ENCODE peak calls at places on chromosomes 2 and 18, in six cellular contexts. H, N, E, V, O and X are unnamed samples.

GRCh38 chr2:159032156-159032555 is 63.7 kb downstream of the TANC1 start:
- DNase-seq in V (no peak), N (no peak), E (no peak), O (no peak), H (no peak), X (no peak)

GRCh38 chr2:168192839-168193616 is 54.4 kb downstream of the STK39 start:
- DNase-seq in O (no peak), N (no peak), H (no peak), V (peak; percentile 63), E (no peak), X (no peak)

GRCh38 chr2:24164416-24164973 is 10.4 kb upstream of the FAM228A start:
- DNase-seq in N (no peak), O (peak; percentile 30), E (no peak), V (peak; percentile 8), H (no peak), X (no peak)

GRCh38 chr18:13261658-13262357 is 43.2 kb downstream of the LDLRAD4 start:
- DNase-seq in E (no peak), N (no peak), O (no peak), H (no peak), V (no peak), X (no peak)

GRCh38 chr18:72207280-72207679 is 336.9 kb downstream of the CBLN2 start:
- DNase-seq in O (no peak), H (no peak), E (no peak), N (no peak), V (no peak), X (no peak)

GRCh38 chr2:105576050-105576439 is 168.7 kb upstream of the NCK2 start:
- DNase-seq in V (no peak), E (no peak), O (no peak), N (no peak), H (no peak), X (no peak)

GRCh38 chr2:157307021-157307420 is 18.6 kb downstream of the ERMN start:
- DNase-seq in H (no peak), N (no peak), O (no peak), E (no peak), V (no peak), X (no peak)

GRCh38 chr18:12420831-12421421 is 13.2 kb downstream of the PRELID3A start:
- DNase-seq in N (no peak), E (no peak), H (no peak), O (no peak), V (no peak), X (peak; percentile 27)

GRCh38 chr18:37242091-37242490 is 323.5 kb downstream of the CELF4 start:
- DNase-seq in H (no peak), E (no peak), O (no peak), N (no peak), V (no peak), X (no peak)

GRCh38 chr2:107553534-107553933 is 273.2 kb upstream of the RGPD4 start:
- DNase-seq in V (no peak), O (no peak), H (no peak), N (no peak), E (no peak), X (no peak)

GRCh38 chr2:61670591-61671503 is 132.7 kb upstream of the XPO1 start:
- DNase-seq in V (peak; percentile 51), O (peak; percentile 63), N (peak; percentile 41), H (peak; percentile 36), E (peak; percentile 79), X (peak; percentile 31)

GRCh38 chr2:15069149-15069548 is 436.6 kb downstream of the LRATD1 start:
- DNase-seq in O (no peak), N (no peak), E (peak; percentile 79), H (no peak), V (peak; percentile 21), X (no peak)

GRCh38 chr18:11719621-11720020 is 30.6 kb downstream of the GNAL start:
- DNase-seq in N (no peak), V (no peak), O (no peak), E (no peak), H (no peak), X (no peak)

GRCh38 chr2:52558265-52558664 is 1209.3 kb upstream of the CHAC2 start:
- DNase-seq in N (no peak), H (no peak), V (no peak), E (no peak), O (no peak), X (no peak)

GRCh38 chr2:222548997-222549396 is 106.9 kb downstream of the FARSB start:
- DNase-seq in N (no peak), E (no peak), V (no peak), O (no peak), H (no peak), X (no peak)

GRCh38 chr18:60024857-60025256 is 125.1 kb downstream of the PMAIP1 start:
- DNase-seq in E (no peak), H (no peak), V (no peak), O (no peak), N (no peak), X (no peak)

GRCh38 chr2:203534486-203535077 is 519 bp downstream of the RAPH1 start:
- DNase-seq in V (peak; percentile 17), N (no peak), O (no peak), H (peak; percentile 48), E (peak; percentile 72), X (peak; percentile 30)

GRCh38 chr18:31100598-31101147 is 1.5 kb downstream of the DSC2 start:
- DNase-seq in O (no peak), V (no peak), H (peak; percentile 23), E (no peak), N (no peak), X (no peak)

GRCh38 chr2:68827681-68828080 is 43.5 kb downstream of the BMP10 start:
- DNase-seq in N (no peak), O (no peak), V (no peak), H (no peak), E (no peak), X (no peak)

GRCh38 chr2:139992078-139992477 is 1211.9 kb upstream of the NXPH2 start:
- DNase-seq in H (no peak), E (no peak), V (no peak), O (no peak), N (no peak), X (no peak)

GRCh38 chr18:45102863-45103262 is 422.2 kb downstream of the SETBP1 start:
- DNase-seq in E (no peak), N (no peak), H (no peak), O (no peak), V (no peak), X (no peak)

GRCh38 chr18:59864446-59864764 is 35.4 kb upstream of the PMAIP1 start:
- DNase-seq in E (no peak), V (no peak), H (no peak), N (no peak), O (no peak), X (no peak)

GRCh38 chr2:75224636-75225094 is 25.3 kb upstream of the TACR1 start:
- DNase-seq in N (no peak), E (no peak), O (no peak), V (peak; percentile 8), H (no peak), X (no peak)

GRCh38 chr2:130328710-130329109 is 14.0 kb upstream of the IMP4 start:
- DNase-seq in V (peak; percentile 21), N (no peak), O (no peak), E (no peak), H (no peak), X (no peak)

GRCh38 chr2:134304726-134305509 is 51.0 kb downstream of the MGAT5 start:
- DNase-seq in N (no peak), V (no peak), O (no peak), E (no peak), H (no peak), X (no peak)

GRCh38 chr2:133333189-133333588 is 235.1 kb downstream of the NCKAP5 start:
- DNase-seq in H (no peak), V (no peak), E (no peak), N (no peak), O (no peak), X (no peak)

GRCh38 chr2:154697422-154698237 is 865 bp upstream of the KCNJ3 start:
- DNase-seq in H (no peak), N (peak; percentile 12), E (no peak), V (peak; percentile 0), O (peak; percentile 48), X (no peak)

GRCh38 chr2:207041279-207041678 is 102.0 kb downstream of the CPO start:
- DNase-seq in H (no peak), V (peak; percentile 6), E (no peak), O (no peak), N (no peak), X (no peak)

GRCh38 chr2:104033399-104033798 is 820.5 kb upstream of the POU3F3 start:
- DNase-seq in O (no peak), H (no peak), E (no peak), N (no peak), V (no peak), X (no peak)
- TF ChIP-seq CTCF in O (no peak), H (no peak), E (no peak), N (no peak), V (no peak), X (no peak)

GRCh38 chr2:48525269-48525943 is 4.5 kb upstream of the STON1 start:
- DNase-seq in H (peak; percentile 40), E (no peak), V (peak; percentile 53), N (no peak), O (no peak), X (peak; percentile 36)

GRCh38 chr2:48514591-48514990 is 15.4 kb upstream of the STON1 start:
- DNase-seq in E (no peak), O (no peak), H (no peak), N (no peak), V (no peak), X (peak; percentile 45)

GRCh38 chr2:48515588-48515987 is 14.4 kb upstream of the STON1 start:
- DNase-seq in V (no peak), E (peak; percentile 86), O (no peak), H (no peak), N (no peak), X (peak; percentile 31)

DNA sequence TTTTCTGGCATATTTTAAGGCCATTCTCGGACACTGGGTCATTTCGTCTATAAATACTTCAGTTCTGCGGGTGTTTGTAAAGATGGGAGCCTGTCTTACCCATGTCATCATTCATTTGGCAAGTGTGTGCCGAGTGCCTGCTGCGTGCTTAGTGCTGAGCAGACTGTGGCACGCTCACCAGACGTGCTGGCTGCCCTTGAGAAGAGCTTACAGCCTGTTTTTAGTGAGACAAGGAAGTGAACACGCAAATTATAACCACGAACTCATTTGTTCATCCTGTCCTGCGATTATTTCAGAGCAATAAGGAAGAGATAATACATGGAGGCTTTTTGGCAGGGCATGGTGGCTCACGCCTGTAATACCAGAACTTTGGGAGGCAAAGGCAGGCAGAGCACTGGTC is 10.3 kb upstream of the STON1 start:
- DNase-seq in V (no peak), H (no peak), O (no peak), E (peak; percentile 86), N (no peak), X (no peak)
- H3K36me3 ChIP-seq in V (no peaks in the 10 kb centered on the region), H (peaks cover 51% of the 10 kb centered on the region), O (peaks cover 66% of the 10 kb centered on the region), E (no peaks in the 10 kb centered on the region), N (peaks cover 32% of the 10 kb centered on the region), X (no peaks in the 10 kb centered on the region)

GRCh38 chr2:80185091-80185490 is 119.5 kb downstream of the LRRTM1 start:
- DNase-seq in O (no peak), N (no peak), V (no peak), H (no peak), E (no peak), X (no peak)
- H3K9me3 ChIP-seq in O (peaks cover 9% of the 10 kb centered on the region), N (peaks cover 5% of the 10 kb centered on the region), V (no peaks in the 10 kb centered on the region), H (peaks cover 10% of the 10 kb centered on the region), E (no peaks in the 10 kb centered on the region), X (no peaks in the 10 kb centered on the region)

DNA sequence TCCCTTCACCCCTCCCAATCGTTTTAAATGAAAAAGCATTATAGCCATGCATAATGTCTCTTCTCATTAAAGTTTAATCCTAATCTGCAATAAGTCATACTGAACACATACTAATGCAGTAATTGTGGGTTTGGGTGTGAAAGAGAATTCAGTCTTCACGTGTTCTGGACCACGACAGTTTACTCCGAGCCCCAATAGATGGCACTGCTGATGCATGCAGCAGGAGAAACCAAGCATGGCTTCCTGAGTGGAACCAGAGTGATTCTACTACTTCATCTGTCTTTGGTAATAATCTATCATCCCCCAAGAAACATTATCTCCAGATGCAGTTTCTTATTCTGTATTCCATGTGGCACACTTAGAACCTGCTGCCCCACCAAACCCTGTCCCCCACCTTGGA is 47.0 kb upstream of the LAMA1 start:
- DNase-seq in E (no peak), H (no peak), V (peak; percentile 18), N (no peak), O (no peak), X (no peak)
- TF ChIP-seq CTCF in E (no peak), H (peak; percentile 33), V (peak; percentile 29), N (peak; percentile 44), O (no peak), X (peak; percentile 32)